ENCODE peak calls at places on chromosomes 3 and 15, in eight cellular contexts. A is Peyer's patch; E is GM23248; R is foreskin fibroblast; S is spleen; C is activated CD4-positive, alpha-beta T cell treated with anti-CD3 and anti-CD28 coated beads for 24 hours; Z is SK-N-DZ; L is retina. X is an unnamed sample.

GRCh38 chr3:20197775-20198174 is 11.8 kb upstream of the SGO1 start:
- DNase-seq in A (no peak), E (no peak), R (no peak), S (no peak), C (no peak), Z (no peak), L (no peak), X (no peak)

GRCh38 chr3:59320080-59320479 is 270.3 kb upstream of the CFAP20DC start:
- DNase-seq in A (no peak), E (no peak), R (no peak), S (no peak), C (no peak), Z (peak), L (no peak), X (no peak)

GRCh38 chr3:122146466-122146865 is 37.0 kb upstream of the CASR start:
- DNase-seq in A (no peak), E (no peak), R (no peak), S (no peak), C (peak), Z (no peak), L (no peak), X (no peak)

GRCh38 chr15:101256756-101257155 is 4.9 kb upstream of the CHSY1 start:
- DNase-seq in A (no peak), E (peak), R (no peak), S (no peak), C (no peak), Z (no peak), L (no peak), X (no peak)

GRCh38 chr15:69973102-69973714 is 124.5 kb downstream of the TLE3 start:
- DNase-seq in A (no peak), E (peak), R (peak), S (no peak), C (no peak), Z (no peak), L (no peak), X (no peak)

GRCh38 chr3:154758109-154758868 is 321.8 kb upstream of the MME start:
- DNase-seq in A (no peak), E (peak), R (peak), S (no peak), C (no peak), Z (no peak), L (peak), X (peak)

GRCh38 chr15:31468911-31469800 is 142.5 kb downstream of the KLF13 start:
- DNase-seq in A (no peak), E (no peak), R (no peak), S (no peak), C (no peak), Z (no peak), L (no peak), X (no peak)

GRCh38 chr3:153284282-153284938 is 122.4 kb downstream of the RAP2B start:
- DNase-seq in A (no peak), E (peak), R (peak), S (no peak), C (no peak), Z (no peak), L (no peak), X (no peak)

GRCh38 chr3:15074500-15074899 is 9.4 kb upstream of the MRPS25 start:
- DNase-seq in A (no peak), E (no peak), R (no peak), S (no peak), C (no peak), Z (no peak), L (no peak), X (no peak)

GRCh38 chr15:85960381-85960780 is 119.3 kb upstream of the AGBL1 start:
- DNase-seq in A (no peak), E (no peak), R (no peak), S (no peak), C (no peak), Z (no peak), L (no peak), X (no peak)

GRCh38 chr3:195729476-195729875 is 8.7 kb downstream of the MUC20 start:
- DNase-seq in A (peak), E (no peak), R (no peak), S (no peak), C (no peak), Z (no peak), L (no peak), X (no peak)

GRCh38 chr3:50177346-50177745 is 14.1 kb upstream of the GNAT1 start:
- DNase-seq in A (no peak), E (no peak), R (peak), S (no peak), C (no peak), Z (no peak), L (no peak), X (peak)

GRCh38 chr15:73806698-73807483 is 53.7 kb upstream of the INSYN1 start:
- DNase-seq in A (no peak), E (no peak), R (no peak), S (peak), C (no peak), Z (no peak), L (no peak), X (no peak)

GRCh38 chr3:134846943-134847342 is 51.9 kb downstream of the EPHB1 start:
- DNase-seq in A (no peak), E (peak), R (peak), S (no peak), C (no peak), Z (no peak), L (no peak), X (no peak)

GRCh38 chr15:67838789-67839332 is 984 bp downstream of the RNU6-1 start:
- DNase-seq in A (peak), E (peak), R (peak), S (peak), C (no peak), Z (peak), L (peak), X (peak)

X was measured in SK-N-SH.